ENCODE peak calls at places on chromosomes 13 and 19, in four cellular contexts. One of them, this sample, is unnamed.
A peak's percentile ranks its signal among the peaks of the same experiment; 100 is the strongest.

GRCh38 chr13:29594310-29594709 is 1.2 kb downstream of the SLC7A1 start:
- DNase-seq in K562: peak; percentile 49
- DNase-seq in HCT116: no peak
- DNase-seq in HepG2: peak; percentile 81
- DNase-seq in this sample: peak; percentile 62

GRCh38 chr19:50794074-50794777 is 4.0 kb downstream of the ACP4 start:
- DNase-seq in K562: peak; percentile 80
- DNase-seq in HCT116: no peak
- DNase-seq in HepG2: no peak
- DNase-seq in this sample: peak; percentile 70

GRCh38 chr19:1754651-1755466 is 1.6 kb downstream of the ONECUT3 start:
- DNase-seq in K562: peak; percentile 61
- DNase-seq in HCT116: no peak
- DNase-seq in HepG2: no peak
- DNase-seq in this sample: no peak

GRCh38 chr19:16593181-16593580 is 21.0 kb upstream of the SLC35E1 start:
- DNase-seq in K562: no peak
- DNase-seq in HCT116: no peak
- DNase-seq in HepG2: no peak
- DNase-seq in this sample: no peak

GRCh38 chr13:107138987-107139386 is 571.0 kb upstream of the ARGLU1 start:
- DNase-seq in K562: no peak
- DNase-seq in HCT116: no peak
- DNase-seq in HepG2: no peak
- DNase-seq in this sample: no peak

GRCh38 chr13:113315992-113316391 is 19.0 kb downstream of the LAMP1 start:
- DNase-seq in K562: no peak
- DNase-seq in HCT116: no peak
- DNase-seq in HepG2: no peak
- DNase-seq in this sample: peak; percentile 60

GRCh38 chr13:76610819-76611415 is 275.3 kb downstream of the KCTD12 start:
- DNase-seq in K562: no peak
- DNase-seq in HCT116: no peak
- DNase-seq in HepG2: no peak
- DNase-seq in this sample: no peak

GRCh38 chr19:12788682-12789097 is 2.6 kb upstream of the JUNB start:
- DNase-seq in K562: peak; percentile 79
- DNase-seq in HCT116: no peak
- DNase-seq in HepG2: peak; percentile 41
- DNase-seq in this sample: peak; percentile 88

GRCh38 chr19:28878862-28879566 is 333.9 kb downstream of the UQCRFS1 start:
- DNase-seq in K562: peak; percentile 80
- DNase-seq in HCT116: peak; percentile 21
- DNase-seq in HepG2: peak; percentile 52
- DNase-seq in this sample: peak; percentile 62

GRCh38 chr13:30744056-30744684 is 8.8 kb downstream of the ALOX5AP start:
- DNase-seq in K562: peak; percentile 6
- DNase-seq in HCT116: peak; percentile 19
- DNase-seq in HepG2: peak; percentile 54
- DNase-seq in this sample: no peak

GRCh38 chr13:51523082-51523518 is 61.2 kb upstream of the WDFY2 start:
- DNase-seq in K562: no peak
- DNase-seq in HCT116: no peak
- DNase-seq in HepG2: peak; percentile 53
- DNase-seq in this sample: peak; percentile 45

GRCh38 chr13:112686987-112687386 is 2.9 kb upstream of the ATP11A start:
- DNase-seq in K562: no peak
- DNase-seq in HCT116: no peak
- DNase-seq in HepG2: no peak
- DNase-seq in this sample: no peak

GRCh38 chr13:56622840-56623239 is 517.9 kb upstream of the PRR20A start:
- DNase-seq in K562: no peak
- DNase-seq in HCT116: no peak
- DNase-seq in HepG2: no peak
- DNase-seq in this sample: no peak

GRCh38 chr13:23709521-23709920 is 139.3 kb downstream of the TNFRSF19 start:
- DNase-seq in K562: no peak
- DNase-seq in HCT116: no peak
- DNase-seq in HepG2: no peak
- DNase-seq in this sample: no peak

GRCh38 chr13:23790591-23791170 is 98.5 kb downstream of the MIPEP start:
- DNase-seq in K562: no peak
- DNase-seq in HCT116: no peak
- DNase-seq in HepG2: no peak
- DNase-seq in this sample: no peak

GRCh38 chr19:11168568-11168967 is 13.0 kb upstream of the SPC24 start:
- DNase-seq in K562: no peak
- DNase-seq in HCT116: peak; percentile 19
- DNase-seq in HepG2: no peak
- DNase-seq in this sample: no peak

GRCh38 chr19:33577947-33578346 is 43.8 kb upstream of the CHST8 start:
- DNase-seq in K562: no peak
- DNase-seq in HCT116: no peak
- DNase-seq in HepG2: no peak
- DNase-seq in this sample: no peak

GRCh38 chr19:5257155-5258045 is 83.2 kb downstream of the PTPRS start:
- DNase-seq in K562: no peak
- DNase-seq in HCT116: no peak
- DNase-seq in HepG2: no peak
- DNase-seq in this sample: no peak

GRCh38 chr19:16263115-16263839 is 61.3 kb upstream of the KLF2 start:
- DNase-seq in K562: no peak
- DNase-seq in HCT116: no peak
- DNase-seq in HepG2: no peak
- DNase-seq in this sample: no peak

GRCh38 chr13:84946144-84946543 is 853.1 kb downstream of the SLITRK6 start:
- DNase-seq in K562: no peak
- DNase-seq in HCT116: no peak
- DNase-seq in HepG2: no peak
- DNase-seq in this sample: no peak

GRCh38 chr19:51724543-51724942 is 752 bp upstream of the HAS1 start:
- DNase-seq in K562: no peak
- DNase-seq in HCT116: no peak
- DNase-seq in HepG2: no peak
- DNase-seq in this sample: no peak

GRCh38 chr13:36862002-36862706 is 43.1 kb downstream of the RFXAP start:
- DNase-seq in K562: peak; percentile 16
- DNase-seq in HCT116: no peak
- DNase-seq in HepG2: no peak
- DNase-seq in this sample: no peak

GRCh38 chr13:44004881-44005280 is 125.2 kb downstream of the LACC1 start:
- DNase-seq in K562: no peak
- DNase-seq in HCT116: no peak
- DNase-seq in HepG2: no peak
- DNase-seq in this sample: no peak

GRCh38 chr13:113275387-113275786 is 21.7 kb upstream of the LAMP1 start:
- DNase-seq in K562: peak; percentile 71
- DNase-seq in HCT116: peak; percentile 59
- DNase-seq in HepG2: peak; percentile 84
- DNase-seq in this sample: peak; percentile 52

GRCh38 chr13:20518652-20519051 is 7.0 kb downstream of the CRYL1 start:
- DNase-seq in K562: no peak
- DNase-seq in HCT116: no peak
- DNase-seq in HepG2: no peak
- DNase-seq in this sample: no peak

GRCh38 chr13:106649495-106649894 is 81.6 kb upstream of the ARGLU1 start:
- DNase-seq in K562: no peak
- DNase-seq in HCT116: no peak
- DNase-seq in HepG2: no peak
- DNase-seq in this sample: no peak

GRCh38 chr19:49168421-49168820 is 10.8 kb downstream of the TRPM4 start:
- DNase-seq in K562: no peak
- DNase-seq in HCT116: no peak
- DNase-seq in HepG2: no peak
- DNase-seq in this sample: no peak

GRCh38 chr13:44259045-44260042 is 114.3 kb upstream of the SERP2 start:
- DNase-seq in K562: peak; percentile 70
- DNase-seq in HCT116: no peak
- DNase-seq in HepG2: no peak
- DNase-seq in this sample: peak; percentile 33

GRCh38 chr13:108346376-108346775 is 76.9 kb downstream of the TNFSF13B start:
- DNase-seq in K562: peak; percentile 9
- DNase-seq in HCT116: no peak
- DNase-seq in HepG2: no peak
- DNase-seq in this sample: no peak

GRCh38 chr13:82654851-82655517 is 1227.3 kb downstream of the SLITRK1 start:
- DNase-seq in K562: no peak
- DNase-seq in HCT116: no peak
- DNase-seq in HepG2: no peak
- DNase-seq in this sample: no peak

GRCh38 chr13:30881931-30882899 is 23.9 kb upstream of the MEDAG start:
- DNase-seq in K562: no peak
- DNase-seq in HCT116: no peak
- DNase-seq in HepG2: no peak
- DNase-seq in this sample: peak; percentile 58

GRCh38 chr19:16403151-16403977 is 68.4 kb downstream of the EPS15L1 start:
- DNase-seq in K562: no peak
- DNase-seq in HCT116: no peak
- DNase-seq in HepG2: no peak
- DNase-seq in this sample: no peak

GRCh38 chr19:16741084-16741483 is 21.4 kb downstream of the NWD1 start:
- DNase-seq in K562: no peak
- DNase-seq in HCT116: no peak
- DNase-seq in HepG2: no peak
- DNase-seq in this sample: no peak

GRCh38 chr13:59957438-59957837 is 206.3 kb downstream of the DIAPH3 start:
- DNase-seq in K562: no peak
- DNase-seq in HCT116: no peak
- DNase-seq in HepG2: no peak
- DNase-seq in this sample: no peak

GRCh38 chr13:30126903-30127428 is 180.4 kb downstream of the KATNAL1 start:
- DNase-seq in K562: no peak
- DNase-seq in HCT116: no peak
- DNase-seq in HepG2: no peak
- DNase-seq in this sample: no peak

GRCh38 chr13:57739791-57740190 is 108.2 kb downstream of the PCDH17 start:
- DNase-seq in K562: no peak
- DNase-seq in HCT116: no peak
- DNase-seq in HepG2: no peak
- DNase-seq in this sample: no peak

GRCh38 chr13:68261105-68261504 is 1031.0 kb upstream of the PCDH9 start:
- DNase-seq in K562: peak; percentile 4
- DNase-seq in HCT116: no peak
- DNase-seq in HepG2: peak; percentile 1
- DNase-seq in this sample: no peak

GRCh38 chr13:111337206-111337605 is 16.8 kb downstream of the TEX29 start:
- DNase-seq in K562: no peak
- DNase-seq in HCT116: no peak
- DNase-seq in HepG2: no peak
- DNase-seq in this sample: no peak

GRCh38 chr19:10965398-10965797 is 4.6 kb downstream of the SMARCA4 start:
- DNase-seq in K562: no peak
- DNase-seq in HCT116: no peak
- DNase-seq in HepG2: no peak
- DNase-seq in this sample: no peak

DNA sequence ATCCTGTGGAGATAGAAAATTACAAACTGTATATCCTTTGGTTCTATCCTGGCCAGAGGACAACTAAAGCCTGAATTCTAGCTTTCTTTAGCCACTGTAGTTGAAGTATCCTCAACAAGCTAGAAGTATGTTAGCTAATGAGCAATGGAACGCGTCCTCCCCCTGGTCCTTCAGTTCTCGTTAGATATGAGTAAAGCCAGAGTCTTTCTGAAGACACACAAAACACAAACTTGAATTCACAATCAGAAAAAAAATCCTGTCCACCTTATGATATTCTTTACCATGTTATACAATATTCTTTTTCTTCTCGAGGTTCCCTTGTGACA is 1527.0 kb upstream of the SLC10A2 start:
- DNase-seq in K562: no peak
- DNase-seq in HCT116: no peak
- DNase-seq in HepG2: no peak
- DNase-seq in this sample: no peak
- TF ChIP-seq ELF1 in K562: no peak
- TF ChIP-seq ELF1 in HCT116: no peak
- TF ChIP-seq ELF1 in HepG2: no peak
- TF ChIP-seq ELF1 in this sample: no peak

GRCh38 chr13:78689011-78689410 is 30.1 kb upstream of the OBI1 start:
- DNase-seq in K562: no peak
- DNase-seq in HCT116: no peak
- DNase-seq in HepG2: peak; percentile 12
- DNase-seq in this sample: no peak
- TF ChIP-seq ELF1 in K562: no peak
- TF ChIP-seq ELF1 in HCT116: no peak
- TF ChIP-seq ELF1 in HepG2: no peak
- TF ChIP-seq ELF1 in this sample: no peak

GRCh38 chr19:40524133-40524549 is 52.5 kb upstream of the SHKBP1 start:
- DNase-seq in K562: peak; percentile 81
- DNase-seq in HCT116: no peak
- DNase-seq in HepG2: no peak
- DNase-seq in this sample: no peak

GRCh38 chr19:40521276-40521675 is 54.5 kb downstream of the SPTBN4 start:
- DNase-seq in K562: peak; percentile 53
- DNase-seq in HCT116: no peak
- DNase-seq in HepG2: peak; percentile 39
- DNase-seq in this sample: no peak

GRCh38 chr19:40525234-40526051 is 51.2 kb upstream of the SHKBP1 start:
- DNase-seq in K562: peak; percentile 65
- DNase-seq in HCT116: no peak
- DNase-seq in HepG2: no peak
- DNase-seq in this sample: no peak

GRCh38 chr19:40524655-40525054 is 52.0 kb upstream of the SHKBP1 start:
- DNase-seq in K562: no peak
- DNase-seq in HCT116: no peak
- DNase-seq in HepG2: no peak
- DNase-seq in this sample: no peak

DNA sequence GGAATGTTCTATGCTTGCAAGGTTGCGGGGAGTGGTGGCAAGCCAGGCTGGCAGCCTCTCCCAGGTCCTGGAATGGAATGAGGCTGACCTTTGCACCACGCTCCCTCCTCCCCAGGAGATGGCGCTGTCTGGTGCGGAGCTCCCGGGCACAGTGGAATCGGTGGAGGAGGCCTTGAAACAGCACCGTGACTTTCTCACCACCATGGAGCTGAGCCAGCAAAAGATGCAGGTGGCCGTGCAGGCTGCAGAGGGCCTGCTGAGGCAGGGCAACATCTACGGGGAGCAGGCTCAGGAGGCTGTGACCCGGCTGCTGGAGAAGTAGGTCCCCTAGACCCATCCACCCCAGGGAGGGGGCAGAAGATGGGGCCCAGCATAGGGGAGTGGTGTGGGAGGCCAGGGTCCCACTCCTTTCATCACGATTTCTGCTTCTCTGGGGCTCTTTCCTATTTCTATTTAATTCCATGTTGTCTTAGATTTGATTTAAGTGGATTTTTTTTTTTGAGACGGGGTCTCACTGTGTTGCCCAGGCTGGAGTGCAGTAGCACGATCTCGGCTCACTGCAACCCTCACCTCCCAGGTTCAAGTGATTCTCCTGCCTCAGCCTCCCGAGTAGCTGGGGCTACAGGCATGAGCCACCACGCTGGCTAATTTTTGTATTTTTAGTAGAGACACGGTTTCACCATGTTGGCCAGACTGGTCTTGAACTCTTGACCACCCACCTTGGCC is 53.2 kb upstream of the SHKBP1 start:
- DNase-seq in K562: peak; percentile 88
- DNase-seq in HCT116: peak; percentile 72
- DNase-seq in HepG2: peak; percentile 61
- DNase-seq in this sample: peak; percentile 83
- TF ChIP-seq ELF1 in K562: no peak
- TF ChIP-seq ELF1 in HCT116: no peak
- TF ChIP-seq ELF1 in HepG2: no peak
- TF ChIP-seq ELF1 in this sample: no peak

GRCh38 chr19:13952154-13953020 is at the start of gene DCAF15:
- DNase-seq in K562: peak; percentile 100
- DNase-seq in HCT116: peak; percentile 99
- DNase-seq in HepG2: peak; percentile 98
- DNase-seq in this sample: peak; percentile 99
- TF ChIP-seq ELF1 in K562: peak; percentile 76
- TF ChIP-seq ELF1 in HCT116: no peak
- TF ChIP-seq ELF1 in HepG2: peak; percentile 81
- TF ChIP-seq ELF1 in this sample: peak; percentile 65

This sample was measured in SK-N-SH.